ENCODE peak calls at places on chromosomes 1 and 21, in five cellular contexts. D is activated T-helper 1 cell treated with anti-CD3 and anti-CD28 coated beads, Interleukin-2, amount 50 U/mL, for 16 hours; M is stimulated activated CD4-positive, alpha-beta T cell treated with anti-CD3 and anti-CD28 coated beads, Interleukin-4, amount 100 ng/mL, for 48 hours; E is HuH-7.5; Y is activated gamma-delta T cell treated with Interleukin-2 at 50 U/mL for 16 hours. L is an unnamed sample.

GRCh38 chr21:42754270-42754933 is 101.0 kb downstream of the PDE9A start:
- DNase-seq in D (no peak), M (no peak), E (no peak), Y (no peak), L (peak; percentile 25)

GRCh38 chr1:232705815-232706575 is 76.1 kb upstream of the SIPA1L2 start:
- DNase-seq in D (no peak), M (no peak), E (no peak), Y (no peak), L (peak; percentile 85)

GRCh38 chr1:204313675-204314074 is 46.1 kb downstream of the PLEKHA6 start:
- DNase-seq in D (no peak), M (no peak), E (no peak), Y (no peak), L (peak; percentile 46)

GRCh38 chr1:70961374-70961773 is 86.2 kb downstream of the PTGER3 start:
- DNase-seq in D (no peak), M (no peak), E (no peak), Y (no peak), L (no peak)

GRCh38 chr1:41728403-41729202 is 190.1 kb downstream of the HIVEP3 start:
- DNase-seq in D (peak; percentile 8), M (peak; percentile 63), E (no peak), Y (peak; percentile 31), L (peak; percentile 11)

GRCh38 chr1:67831850-67832513 is 1.3 kb downstream of the GNG12 start:
- DNase-seq in D (no peak), M (no peak), E (peak; percentile 64), Y (no peak), L (peak; percentile 49)

GRCh38 chr1:110087812-110088738 is 17.6 kb upstream of the ALX3 start:
- DNase-seq in D (no peak), M (peak; percentile 43), E (peak; percentile 78), Y (peak; percentile 39), L (peak; percentile 68)

GRCh38 chr1:168774241-168774640 is 45.2 kb upstream of the DPT start:
- DNase-seq in D (no peak), M (no peak), E (no peak), Y (no peak), L (peak; percentile 77)

GRCh38 chr1:247437551-247438535 is 20.1 kb downstream of the OR2B11 start:
- DNase-seq in D (no peak), M (no peak), E (no peak), Y (no peak), L (no peak)

GRCh38 chr1:43207229-43207853 is 35.2 kb downstream of the CFAP57 start:
- DNase-seq in D (no peak), M (no peak), E (no peak), Y (no peak), L (no peak)